ENCODE peak calls at places on chromosomes 4 and X, in eight cellular contexts. One of them, this sample, is unnamed.

GRCh38 chr4:3302164-3302785 is 9.5 kb downstream of the RGS12 start:
- DNase-seq in CD8-positive, alpha-beta memory T cell: peak
- DNase-seq in fibroblast of lung: peak
- DNase-seq in hippocampal formation: no peak
- DNase-seq in activated T-cell treated with anti-CD3 and anti-CD28 coated beads for 1 hour: peak
- DNase-seq in activated gamma-delta T cell: peak
- DNase-seq in DMS79: no peak
- DNase-seq in neuronal stem cell: no peak
- DNase-seq in this sample: no peak

GRCh38 chr4:106565727-106566126 is 197.1 kb upstream of the GIMD1 start:
- DNase-seq in CD8-positive, alpha-beta memory T cell: no peak
- DNase-seq in fibroblast of lung: no peak
- DNase-seq in hippocampal formation: no peak
- DNase-seq in activated T-cell treated with anti-CD3 and anti-CD28 coated beads for 1 hour: no peak
- DNase-seq in activated gamma-delta T cell: no peak
- DNase-seq in DMS79: no peak
- DNase-seq in neuronal stem cell: no peak
- DNase-seq in this sample: no peak

GRCh38 chr4:101347267-101347556 is at the start of gene PPP3CA:
- DNase-seq in CD8-positive, alpha-beta memory T cell: no peak
- DNase-seq in fibroblast of lung: no peak
- DNase-seq in hippocampal formation: no peak
- DNase-seq in activated T-cell treated with anti-CD3 and anti-CD28 coated beads for 1 hour: no peak
- DNase-seq in activated gamma-delta T cell: no peak
- DNase-seq in DMS79: no peak
- DNase-seq in neuronal stem cell: no peak
- DNase-seq in this sample: no peak

GRCh38 chr4:3369781-3370660 is 71.7 kb upstream of the HGFAC start:
- DNase-seq in CD8-positive, alpha-beta memory T cell: no peak
- DNase-seq in fibroblast of lung: peak
- DNase-seq in hippocampal formation: peak
- DNase-seq in activated T-cell treated with anti-CD3 and anti-CD28 coated beads for 1 hour: no peak
- DNase-seq in activated gamma-delta T cell: no peak
- DNase-seq in DMS79: no peak
- DNase-seq in neuronal stem cell: peak
- DNase-seq in this sample: no peak

GRCh38 chr4:6855692-6856297 is 53.8 kb upstream of the TBC1D14 start:
- DNase-seq in CD8-positive, alpha-beta memory T cell: peak
- DNase-seq in fibroblast of lung: peak
- DNase-seq in hippocampal formation: no peak
- DNase-seq in activated T-cell treated with anti-CD3 and anti-CD28 coated beads for 1 hour: no peak
- DNase-seq in activated gamma-delta T cell: no peak
- DNase-seq in DMS79: no peak
- DNase-seq in neuronal stem cell: no peak
- DNase-seq in this sample: no peak

GRCh38 chrX:153592966-153593688 is 5.8 kb downstream of the CCNQ start:
- DNase-seq in CD8-positive, alpha-beta memory T cell: no peak
- DNase-seq in fibroblast of lung: no peak
- DNase-seq in hippocampal formation: peak
- DNase-seq in activated T-cell treated with anti-CD3 and anti-CD28 coated beads for 1 hour: no peak
- DNase-seq in activated gamma-delta T cell: no peak
- DNase-seq in DMS79: peak
- DNase-seq in neuronal stem cell: no peak
- DNase-seq in this sample: no peak

GRCh38 chrX:83416273-83416672 is 91.8 kb upstream of the POU3F4 start:
- DNase-seq in CD8-positive, alpha-beta memory T cell: no peak
- DNase-seq in fibroblast of lung: no peak
- DNase-seq in hippocampal formation: no peak
- DNase-seq in activated T-cell treated with anti-CD3 and anti-CD28 coated beads for 1 hour: no peak
- DNase-seq in activated gamma-delta T cell: no peak
- DNase-seq in DMS79: no peak
- DNase-seq in neuronal stem cell: no peak
- DNase-seq in this sample: no peak

GRCh38 chrX:49284212-49284611 is 14.6 kb downstream of the PPP1R3F start:
- DNase-seq in CD8-positive, alpha-beta memory T cell: no peak
- DNase-seq in fibroblast of lung: no peak
- DNase-seq in hippocampal formation: no peak
- DNase-seq in activated T-cell treated with anti-CD3 and anti-CD28 coated beads for 1 hour: no peak
- DNase-seq in activated gamma-delta T cell: no peak
- DNase-seq in DMS79: no peak
- DNase-seq in neuronal stem cell: no peak
- DNase-seq in this sample: no peak

This sample was measured in NCI-H1930.